ENCODE peak calls at places on chromosomes 4 and X, in eight cellular contexts. F is ELR, X is SW480, O is iPS-NIHi11, E is T-helper 1 cell, S is GM18507, L is T-helper 2 cell, U is AG08396. K is an unnamed sample.

GRCh38 chr4:38468491-38468890 is 195.5 kb upstream of the KLF3 start:
- DNase-seq in U (no peak), L (no peak), S (no peak), X (no peak), F (no peak), E (no peak), O (no peak), K (no peak)

GRCh38 chrX:118824173-118824782 is 654 bp downstream of the ZCCHC12 start:
- DNase-seq in U (no peak), S (no peak), F (peak), E (no peak), X (no peak), L (no peak), O (no peak), K (peak)

GRCh38 chr4:128031756-128032384 is 29.2 kb upstream of the LARP1B start:
- DNase-seq in O (no peak), U (no peak), E (no peak), X (no peak), S (no peak), F (no peak), L (no peak), K (no peak)

GRCh38 chrX:94178145-94178790 is 504.3 kb downstream of the FAM133A start:
- DNase-seq in S (no peak), U (peak), F (peak), L (no peak), X (peak), E (no peak), O (no peak), K (no peak)

GRCh38 chr4:89537281-89537680 is 229.7 kb upstream of the GPRIN3 start:
- DNase-seq in X (no peak), S (no peak), E (no peak), U (no peak), L (no peak), O (no peak), F (no peak), K (no peak)

GRCh38 chrX:39866229-39866628 is 231.5 kb downstream of the BCOR start:
- DNase-seq in L (no peak), X (no peak), E (no peak), F (no peak), U (no peak), S (no peak), O (no peak), K (no peak)

GRCh38 chrX:101265869-101266428 is 25.2 kb downstream of the TAF7L start:
- DNase-seq in F (peak), S (no peak), U (no peak), O (no peak), E (no peak), L (no peak), X (no peak), K (no peak)

GRCh38 chr4:14022428-14022827 is 394.9 kb upstream of the BOD1L1 start:
- DNase-seq in O (no peak), X (no peak), F (peak), E (no peak), S (no peak), U (peak), L (no peak), K (no peak)